ENCODE peak calls at places on chromosomes 5 and 9, in five cellular contexts. X is PC-9, E is transverse colon, M is BE2C, W is fibroblast of lung. T is an unnamed sample. For H3K4me1, the result is how much of the 10 kb centered on the place peaks cover.

GRCh38 chr5:141945511-141946024 is 12.4 kb downstream of the PCDH12 start:
- DNase-seq in E (no peak), W (peak), X (no peak), M (no peak), T (no peak)

GRCh38 chr9:90916147-90916734 is 114.6 kb downstream of the SYK start:
- DNase-seq in X (no peak), W (no peak), E (no peak), M (no peak), T (no peak)

GRCh38 chr5:157463621-157464407 is 3.8 kb downstream of the NIPAL4 start:
- DNase-seq in X (no peak), M (no peak), W (peak), E (no peak), T (peak)

GRCh38 chr9:129278391-129279237 is 100.6 kb upstream of the IER5L start:
- DNase-seq in W (peak), E (peak), X (peak), M (peak), T (no peak)

GRCh38 chr9:135823036-135823435 is 84.3 kb downstream of the CAMSAP1 start:
- DNase-seq in W (no peak), E (no peak), X (no peak), M (no peak), T (no peak)

GRCh38 chr9:128632066-128632465 is 24.6 kb downstream of the DYNC2I2 start:
- DNase-seq in M (no peak), E (no peak), X (no peak), W (no peak), T (no peak)

GRCh38 chr9:129776566-129776937 is 23.7 kb upstream of the PTGES start:
- DNase-seq in M (no peak), X (no peak), W (peak), E (no peak), T (no peak)

GRCh38 chr9:130590305-130590704 is 10.9 kb downstream of the FUBP3 start:
- DNase-seq in E (no peak), M (no peak), X (no peak), W (no peak), T (no peak)

GRCh38 chr5:169146158-169146557 is 154.8 kb downstream of the SLIT3 start:
- DNase-seq in E (no peak), X (no peak), M (no peak), W (no peak), T (no peak)

GRCh38 chr5:9714187-9714586 is 84.0 kb upstream of the TAS2R1 start:
- DNase-seq in X (no peak), W (no peak), M (peak), E (no peak), T (no peak)

DNA sequence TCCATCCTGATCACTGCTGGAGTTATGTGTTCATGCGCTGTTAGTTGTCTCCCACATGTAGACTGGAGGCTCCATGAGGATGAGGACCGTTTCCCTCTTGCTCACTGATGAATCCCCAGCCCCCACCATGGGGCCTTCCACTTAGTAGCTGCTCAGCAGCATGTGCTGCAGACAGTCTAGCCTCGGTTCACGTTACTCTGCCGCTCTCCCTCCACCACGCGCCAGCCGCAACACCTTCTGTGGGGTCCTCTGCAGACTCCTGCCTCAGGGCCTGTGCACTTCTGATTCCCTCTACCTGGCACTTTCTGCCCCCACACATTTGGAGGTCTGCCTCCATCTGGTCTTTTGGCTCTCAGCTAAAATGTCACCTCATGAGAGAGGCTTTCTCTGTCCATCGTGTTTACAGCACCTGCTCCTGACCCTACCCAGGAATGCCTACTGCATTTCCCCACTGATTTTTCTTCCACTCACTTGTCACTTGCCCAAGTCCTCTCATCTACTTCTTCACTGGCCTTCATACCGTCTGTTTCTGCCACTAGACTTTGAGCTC is 36.3 kb downstream of the STK10 start:
- DNase-seq in W (no peak), X (no peak), E (no peak), M (no peak), T (no peak)
- H3K4me1 ChIP-seq in W (under half), X (under half), E (under half), M (under half), T (under half)

GRCh38 chr5:97208714-97209113 is 25.7 kb upstream of the RIOK2 start:
- DNase-seq in M (peak), W (no peak), X (no peak), E (no peak), T (no peak)

GRCh38 chr5:97208184-97208713 is 25.2 kb upstream of the RIOK2 start:
- DNase-seq in W (no peak), M (no peak), X (no peak), E (no peak), T (no peak)

GRCh38 chr5:97209343-97209742 is 26.3 kb upstream of the RIOK2 start:
- DNase-seq in E (no peak), X (no peak), W (no peak), M (no peak), T (no peak)
- H3K4me3 ChIP-seq in E (no peak), X (no peak), W (no peak), M (no peak), T (no peak)

GRCh38 chr9:35515766-35516165 is 25.9 kb downstream of the RUSC2 start:
- DNase-seq in M (no peak), E (no peak), X (peak), W (peak), T (no peak)
- H3K4me1 ChIP-seq in M (under half), E (under half), X (half or more), W (under half), T (under half)

GRCh38 chr5:17951392-17952169 is 317.3 kb downstream of the TAF11L14 start:
- DNase-seq in X (peak), W (no peak), E (no peak), M (peak), T (peak)
- H3K4me3 ChIP-seq in X (peak), W (no peak), E (no peak), M (no peak), T (no peak)

DNA sequence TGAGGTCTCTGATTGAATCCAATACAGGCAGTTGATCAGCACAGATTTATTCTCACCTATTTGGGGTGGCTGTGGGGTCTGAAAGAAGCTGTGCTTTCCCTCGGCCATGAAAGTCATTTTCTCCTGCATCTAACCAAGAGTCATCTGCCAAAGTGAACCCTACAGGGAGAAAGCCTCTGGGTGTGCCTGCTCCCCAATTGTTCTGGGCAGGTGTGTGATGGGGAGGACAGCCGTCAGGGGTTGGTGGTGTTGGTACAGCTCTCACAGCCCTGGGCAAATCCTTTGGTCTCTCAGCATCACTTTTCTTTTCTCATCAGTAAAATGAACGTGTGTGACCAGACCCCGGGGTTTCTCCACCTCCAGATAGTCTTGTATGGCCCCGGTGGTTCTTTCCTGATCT is 2.5 kb downstream of the PHF2 start:
- DNase-seq in E (no peak), M (no peak), W (no peak), X (no peak), T (no peak)
- H3K4me1 ChIP-seq in E (half or more), M (under half), W (under half), X (under half), T (under half)

GRCh38 chr5:52837591-52838001 is 49.9 kb downstream of the ITGA1 start:
- DNase-seq in M (no peak), W (peak), X (no peak), E (no peak), T (no peak)
- H3K4me3 ChIP-seq in M (peak), W (peak), X (no peak), E (no peak), T (no peak)